ENCODE peak calls at places on chromosomes 16 and 17, in five cellular contexts. B is epithelial cell of proximal tubule; T is sigmoid colon; U is MCF 10A; P is activated naive CD8-positive, alpha-beta T cell treated with anti-CD3 and anti-CD28 coated beads, Interleukin-2, amount 50 U/mL, for 24 hours. D is an unnamed sample.

GRCh38 chr16:17404903-17405691 is 65.7 kb downstream of the XYLT1 start:
- DNase-seq in B (no peak), T (peak), U (peak), P (no peak), D (peak)

GRCh38 chr16:8355714-8356113 is 234.6 kb downstream of the TMEM114 start:
- DNase-seq in B (no peak), T (no peak), U (no peak), P (no peak), D (no peak)

GRCh38 chr17:56597495-56597990 is 4.0 kb downstream of the NOG start:
- DNase-seq in B (no peak), T (no peak), U (no peak), P (peak), D (no peak)

GRCh38 chr17:2547176-2547575 is 35.5 kb upstream of the METTL16 start:
- DNase-seq in B (no peak), T (no peak), U (peak), P (no peak), D (no peak)

GRCh38 chr16:15611610-15612009 is 31.3 kb downstream of the MARF1 start:
- DNase-seq in B (no peak), T (no peak), U (no peak), P (no peak), D (no peak)

GRCh38 chr16:85853641-85854545 is 45.1 kb upstream of the IRF8 start:
- DNase-seq in B (no peak), T (peak), U (no peak), P (no peak), D (no peak)

GRCh38 chr17:46003907-46004748 is 5.1 kb downstream of the STH start:
- DNase-seq in B (no peak), T (peak), U (peak), P (no peak), D (no peak)

GRCh38 chr16:10182186-10182683 is at the start of gene GRIN2A:
- DNase-seq in B (no peak), T (no peak), U (no peak), P (no peak), D (no peak)

GRCh38 chr17:60087882-60088669 is 9.4 kb upstream of the HEATR6 start:
- DNase-seq in B (no peak), T (no peak), U (peak), P (no peak), D (no peak)

GRCh38 chr16:89442990-89443726 is 47.2 kb downstream of the ANKRD11 start:
- DNase-seq in B (no peak), T (peak), U (peak), P (no peak), D (no peak)

GRCh38 chr16:66605177-66605999 is 884 bp downstream of the CMTM3 start:
- DNase-seq in B (no peak), T (peak), U (no peak), P (peak), D (peak)

GRCh38 chr17:44241104-44241503 is 21.6 kb upstream of the UBTF start:
- DNase-seq in B (no peak), T (no peak), U (no peak), P (no peak), D (no peak)

GRCh38 chr16:50297301-50298074 is 31.1 kb downstream of the ADCY7 start:
- DNase-seq in B (no peak), T (peak), U (no peak), P (no peak), D (peak)

GRCh38 chr17:8137645-8138342 is 13.9 kb upstream of the HES7 start:
- DNase-seq in B (no peak), T (peak), U (no peak), P (no peak), D (no peak)

GRCh38 chr16:55021595-55022475 is 91.2 kb downstream of the IRX5 start:
- DNase-seq in B (no peak), T (no peak), U (peak), P (no peak), D (no peak)

GRCh38 chr17:81267390-81268067 is 27.6 kb downstream of the SLC38A10 start:
- DNase-seq in B (no peak), T (no peak), U (no peak), P (no peak), D (no peak)

GRCh38 chr16:12017583-12017982 is 41.0 kb downstream of the SNX29 start:
- DNase-seq in B (no peak), T (no peak), U (no peak), P (no peak), D (no peak)

GRCh38 chr17:30093463-30094147 is 23.0 kb upstream of the NSRP1 start:
- DNase-seq in B (no peak), T (no peak), U (peak), P (peak), D (no peak)

GRCh38 chr17:34368455-34369195 is 5.6 kb upstream of the CCL1 start:
- DNase-seq in B (no peak), T (no peak), U (no peak), P (no peak), D (no peak)

GRCh38 chr16:35751191-35751941 is 2292.0 kb downstream of the TP53TG3F start:
- DNase-seq in B (no peak), T (peak), U (no peak), P (no peak), D (no peak)

GRCh38 chr17:64339516-64340475 is 50.9 kb downstream of the PECAM1 start:
- DNase-seq in B (no peak), T (no peak), U (no peak), P (no peak), D (no peak)

GRCh38 chr17:30336369-30337171 is 2.7 kb upstream of the TMIGD1 start:
- DNase-seq in B (peak), T (no peak), U (peak), P (peak), D (no peak)

GRCh38 chr17:74733365-74734122 is 3.5 kb upstream of the RAB37 start:
- DNase-seq in B (no peak), T (no peak), U (no peak), P (no peak), D (no peak)

GRCh38 chr17:62062313-62062712 is 2.8 kb downstream of the MED13 start:
- DNase-seq in B (no peak), T (no peak), U (no peak), P (no peak), D (no peak)

GRCh38 chr16:57091990-57092785 is at the start of gene CPNE2:
- DNase-seq in B (no peak), T (peak), U (peak), P (peak), D (peak)

GRCh38 chr17:7072406-7072805 is 7.6 kb downstream of the CLEC10A start:
- DNase-seq in B (no peak), T (no peak), U (no peak), P (no peak), D (no peak)

GRCh38 chr16:79008036-79008868 is 592.3 kb downstream of the MAF start:
- DNase-seq in B (no peak), T (no peak), U (no peak), P (no peak), D (no peak)

GRCh38 chr17:78185981-78186688 is 717 bp downstream of the TK1 start:
- DNase-seq in B (no peak), T (no peak), U (peak), P (peak), D (peak)

GRCh38 chr16:25433388-25433787 is 175.7 kb upstream of the ZKSCAN2 start:
- DNase-seq in B (no peak), T (no peak), U (no peak), P (no peak), D (no peak)

GRCh38 chr17:40095944-40096791 is 4.2 kb downstream of the NR1D1 start:
- DNase-seq in B (no peak), T (peak), U (no peak), P (peak), D (no peak)

GRCh38 chr17:40021471-40021961 is 6.3 kb downstream of the CSF3 start:
- DNase-seq in B (no peak), T (no peak), U (peak), P (no peak), D (no peak)